ENCODE peak calls at places on chromosomes 16 and 17, in six cellular contexts. W, G, F, E, T and I are unnamed samples.

GRCh38 chr17:78925662-78926555 is 722 bp upstream of the TIMP2 start:
- DNase-seq in G (no peak), W (no peak), E (peak), F (peak), T (peak), I (no peak)

GRCh38 chr17:63954402-63955063 is 18.2 kb downstream of the SCN4A start:
- DNase-seq in T (no peak), E (no peak), F (no peak), G (no peak), W (peak), I (no peak)

GRCh38 chr17:67563692-67564228 is 154.0 kb upstream of the NOL11 start:
- DNase-seq in F (no peak), G (no peak), E (no peak), T (no peak), W (no peak), I (no peak)

GRCh38 chr17:70905796-70906195 is 736.5 kb downstream of the KCNJ2 start:
- DNase-seq in E (peak), F (peak), G (no peak), W (peak), T (peak), I (no peak)

GRCh38 chr17:49290690-49291326 is 60.2 kb upstream of the PHOSPHO1 start:
- DNase-seq in E (no peak), T (peak), W (peak), F (no peak), G (no peak), I (peak)

GRCh38 chr17:29625037-29625750 is 2.5 kb upstream of the CORO6 start:
- DNase-seq in F (no peak), W (no peak), G (no peak), E (peak), T (peak), I (no peak)

GRCh38 chr17:7774037-7774659 is 56.6 kb downstream of the DNAH2 start:
- DNase-seq in F (no peak), G (no peak), W (no peak), T (no peak), E (no peak), I (no peak)

GRCh38 chr16:65666132-65666869 is 544.4 kb upstream of the CDH11 start:
- DNase-seq in F (no peak), G (no peak), T (no peak), W (no peak), E (no peak), I (no peak)

GRCh38 chr17:35147313-35147982 is at the start of gene UNC45B:
- DNase-seq in G (no peak), T (no peak), E (peak), F (no peak), W (no peak), I (no peak)

GRCh38 chr17:2776589-2777241 is 19.5 kb upstream of the RAP1GAP2 start:
- DNase-seq in G (no peak), T (peak), E (no peak), F (no peak), W (no peak), I (no peak)

GRCh38 chr16:4402439-4403132 is 13.8 kb downstream of the CORO7 start:
- DNase-seq in T (peak), W (peak), G (peak), F (peak), E (peak), I (peak)

GRCh38 chr16:3444032-3444388 is 530 bp downstream of the NAA60 start:
- DNase-seq in E (no peak), W (peak), F (no peak), T (peak), G (no peak), I (no peak)

GRCh38 chr17:31663576-31663975 is 195.5 kb downstream of the COPRS start:
- DNase-seq in W (no peak), T (no peak), F (no peak), E (no peak), G (no peak), I (no peak)

GRCh38 chr17:2170023-2170422 is 115.1 kb downstream of the HIC1 start:
- DNase-seq in T (no peak), G (no peak), W (peak), E (no peak), F (no peak), I (no peak)

GRCh38 chr16:1715220-1715619 is 9.2 kb downstream of the MAPK8IP3 start:
- DNase-seq in E (no peak), W (no peak), T (no peak), G (no peak), F (no peak), I (no peak)

GRCh38 chr16:75379339-75379738 is 54.0 kb downstream of the CFDP1 start:
- DNase-seq in G (no peak), W (no peak), T (no peak), E (no peak), F (no peak), I (no peak)